ENCODE peak calls at places on chromosomes 13 and 19, in seven cellular contexts. One of them, this sample, is unnamed.

GRCh38 chr19:35549174-35549788 is 3.9 kb downstream of the TMEM147 start:
- DNase-seq in nucleus accumbens: peak; percentile 3
- DNase-seq in activated CD4-positive, alpha-beta T cell treated with anti-CD3 and anti-CD28 coated beads, Interleukin-2, amount 50 U/mL, for 24 hours: peak; percentile 26
- DNase-seq in neuronal stem cell: peak; percentile 80
- DNase-seq in COR-L47: peak; percentile 61
- DNase-seq in stimulated activated CD4-positive, alpha-beta T cell treated with anti-CD3 and anti-CD28 coated beads, Interleukin-2, amount 100 ng/mL, for 48 hours: peak; percentile 54
- DNase-seq in CD8-positive, alpha-beta memory T cell: peak; percentile 61
- DNase-seq in this sample: peak; percentile 22

GRCh38 chr19:24074720-24075119 is 12.3 kb upstream of the ZNF254 start:
- DNase-seq in nucleus accumbens: no peak
- DNase-seq in activated CD4-positive, alpha-beta T cell treated with anti-CD3 and anti-CD28 coated beads, Interleukin-2, amount 50 U/mL, for 24 hours: no peak
- DNase-seq in neuronal stem cell: no peak
- DNase-seq in COR-L47: no peak
- DNase-seq in stimulated activated CD4-positive, alpha-beta T cell treated with anti-CD3 and anti-CD28 coated beads, Interleukin-2, amount 100 ng/mL, for 48 hours: no peak
- DNase-seq in CD8-positive, alpha-beta memory T cell: no peak
- DNase-seq in this sample: no peak

GRCh38 chr13:33797622-33798021 is 20.3 kb upstream of the RFC3 start:
- DNase-seq in nucleus accumbens: no peak
- DNase-seq in activated CD4-positive, alpha-beta T cell treated with anti-CD3 and anti-CD28 coated beads, Interleukin-2, amount 50 U/mL, for 24 hours: no peak
- DNase-seq in neuronal stem cell: no peak
- DNase-seq in COR-L47: no peak
- DNase-seq in stimulated activated CD4-positive, alpha-beta T cell treated with anti-CD3 and anti-CD28 coated beads, Interleukin-2, amount 100 ng/mL, for 48 hours: no peak
- DNase-seq in CD8-positive, alpha-beta memory T cell: no peak
- DNase-seq in this sample: no peak

GRCh38 chr13:21625366-21625765 is 21.4 kb upstream of the MICU2 start:
- DNase-seq in nucleus accumbens: no peak
- DNase-seq in activated CD4-positive, alpha-beta T cell treated with anti-CD3 and anti-CD28 coated beads, Interleukin-2, amount 50 U/mL, for 24 hours: no peak
- DNase-seq in neuronal stem cell: no peak
- DNase-seq in COR-L47: peak; percentile 38
- DNase-seq in stimulated activated CD4-positive, alpha-beta T cell treated with anti-CD3 and anti-CD28 coated beads, Interleukin-2, amount 100 ng/mL, for 48 hours: no peak
- DNase-seq in CD8-positive, alpha-beta memory T cell: peak; percentile 14
- DNase-seq in this sample: no peak

GRCh38 chr13:51370116-51370515 is 30.6 kb downstream of the SERPINE3 start:
- DNase-seq in nucleus accumbens: no peak
- DNase-seq in activated CD4-positive, alpha-beta T cell treated with anti-CD3 and anti-CD28 coated beads, Interleukin-2, amount 50 U/mL, for 24 hours: no peak
- DNase-seq in neuronal stem cell: no peak
- DNase-seq in COR-L47: no peak
- DNase-seq in stimulated activated CD4-positive, alpha-beta T cell treated with anti-CD3 and anti-CD28 coated beads, Interleukin-2, amount 100 ng/mL, for 48 hours: no peak
- DNase-seq in CD8-positive, alpha-beta memory T cell: no peak
- DNase-seq in this sample: no peak

GRCh38 chr13:93635687-93636086 is 409.1 kb downstream of the GPC6 start:
- DNase-seq in nucleus accumbens: no peak
- DNase-seq in activated CD4-positive, alpha-beta T cell treated with anti-CD3 and anti-CD28 coated beads, Interleukin-2, amount 50 U/mL, for 24 hours: no peak
- DNase-seq in neuronal stem cell: no peak
- DNase-seq in COR-L47: no peak
- DNase-seq in stimulated activated CD4-positive, alpha-beta T cell treated with anti-CD3 and anti-CD28 coated beads, Interleukin-2, amount 100 ng/mL, for 48 hours: no peak
- DNase-seq in CD8-positive, alpha-beta memory T cell: no peak
- DNase-seq in this sample: no peak

GRCh38 chr19:34232566-34233481 is 21.5 kb upstream of the GARRE1 start:
- DNase-seq in nucleus accumbens: peak; percentile 27
- DNase-seq in activated CD4-positive, alpha-beta T cell treated with anti-CD3 and anti-CD28 coated beads, Interleukin-2, amount 50 U/mL, for 24 hours: no peak
- DNase-seq in neuronal stem cell: no peak
- DNase-seq in COR-L47: no peak
- DNase-seq in stimulated activated CD4-positive, alpha-beta T cell treated with anti-CD3 and anti-CD28 coated beads, Interleukin-2, amount 100 ng/mL, for 48 hours: no peak
- DNase-seq in CD8-positive, alpha-beta memory T cell: no peak
- DNase-seq in this sample: peak; percentile 72

GRCh38 chr13:46622918-46623256 is 69.9 kb downstream of the LRCH1 start:
- DNase-seq in nucleus accumbens: no peak
- DNase-seq in activated CD4-positive, alpha-beta T cell treated with anti-CD3 and anti-CD28 coated beads, Interleukin-2, amount 50 U/mL, for 24 hours: no peak
- DNase-seq in neuronal stem cell: no peak
- DNase-seq in COR-L47: peak; percentile 52
- DNase-seq in stimulated activated CD4-positive, alpha-beta T cell treated with anti-CD3 and anti-CD28 coated beads, Interleukin-2, amount 100 ng/mL, for 48 hours: no peak
- DNase-seq in CD8-positive, alpha-beta memory T cell: no peak
- DNase-seq in this sample: no peak

GRCh38 chr19:6694147-6694815 is 24.3 kb upstream of the TNFSF14 start:
- DNase-seq in nucleus accumbens: no peak
- DNase-seq in activated CD4-positive, alpha-beta T cell treated with anti-CD3 and anti-CD28 coated beads, Interleukin-2, amount 50 U/mL, for 24 hours: no peak
- DNase-seq in neuronal stem cell: no peak
- DNase-seq in COR-L47: no peak
- DNase-seq in stimulated activated CD4-positive, alpha-beta T cell treated with anti-CD3 and anti-CD28 coated beads, Interleukin-2, amount 100 ng/mL, for 48 hours: no peak
- DNase-seq in CD8-positive, alpha-beta memory T cell: no peak
- DNase-seq in this sample: no peak

GRCh38 chr13:41311607-41312500 is 787 bp downstream of the NAA16 start:
- DNase-seq in nucleus accumbens: peak; percentile 70
- DNase-seq in activated CD4-positive, alpha-beta T cell treated with anti-CD3 and anti-CD28 coated beads, Interleukin-2, amount 50 U/mL, for 24 hours: peak; percentile 10
- DNase-seq in neuronal stem cell: peak; percentile 17
- DNase-seq in COR-L47: peak; percentile 30
- DNase-seq in stimulated activated CD4-positive, alpha-beta T cell treated with anti-CD3 and anti-CD28 coated beads, Interleukin-2, amount 100 ng/mL, for 48 hours: peak; percentile 37
- DNase-seq in CD8-positive, alpha-beta memory T cell: peak; percentile 60
- DNase-seq in this sample: no peak